ENCODE peak calls at places on chromosomes 13 and 19, in six cellular contexts. One of them, this sample, is unnamed.

GRCh38 chr13:43261018-43261417 is 237.6 kb downstream of the DNAJC15 start:
- DNase-seq in right cardiac atrium: no peak
- DNase-seq in heart left ventricle: no peak
- DNase-seq in uterus: no peak
- DNase-seq in CD8-positive, alpha-beta memory T cell: no peak
- DNase-seq in transverse colon: no peak
- DNase-seq in this sample: no peak

GRCh38 chr13:66036024-66036614 is 1194.0 kb downstream of the PCDH9 start:
- DNase-seq in CD8-positive, alpha-beta memory T cell: no peak
- DNase-seq in uterus: no peak
- DNase-seq in heart left ventricle: no peak
- DNase-seq in transverse colon: no peak
- DNase-seq in right cardiac atrium: no peak
- DNase-seq in this sample: no peak

GRCh38 chr19:1747285-1748114 is 5.8 kb upstream of the ONECUT3 start:
- DNase-seq in heart left ventricle: no peak
- DNase-seq in uterus: no peak
- DNase-seq in CD8-positive, alpha-beta memory T cell: no peak
- DNase-seq in transverse colon: no peak
- DNase-seq in right cardiac atrium: no peak
- DNase-seq in this sample: peak; percentile 84

GRCh38 chr19:11208526-11209471 is 11.5 kb upstream of the KANK2 start:
- DNase-seq in right cardiac atrium: peak; percentile 48
- DNase-seq in uterus: no peak
- DNase-seq in transverse colon: no peak
- DNase-seq in CD8-positive, alpha-beta memory T cell: no peak
- DNase-seq in heart left ventricle: no peak
- DNase-seq in this sample: no peak

GRCh38 chr19:10861118-10861651 is 10.2 kb upstream of the CARM1 start:
- DNase-seq in right cardiac atrium: no peak
- DNase-seq in heart left ventricle: no peak
- DNase-seq in transverse colon: peak; percentile 45
- DNase-seq in CD8-positive, alpha-beta memory T cell: no peak
- DNase-seq in uterus: no peak
- DNase-seq in this sample: peak; percentile 52

GRCh38 chr19:17402982-17403855 is 2.2 kb downstream of the BST2 start:
- DNase-seq in transverse colon: no peak
- DNase-seq in right cardiac atrium: peak; percentile 66
- DNase-seq in heart left ventricle: no peak
- DNase-seq in CD8-positive, alpha-beta memory T cell: no peak
- DNase-seq in uterus: no peak
- DNase-seq in this sample: no peak

GRCh38 chr19:45645631-45646344 is 6.6 kb upstream of the EML2 start:
- DNase-seq in heart left ventricle: peak; percentile 85
- DNase-seq in transverse colon: peak; percentile 85
- DNase-seq in right cardiac atrium: peak; percentile 92
- DNase-seq in uterus: peak; percentile 28
- DNase-seq in CD8-positive, alpha-beta memory T cell: peak; percentile 70
- DNase-seq in this sample: peak; percentile 75

GRCh38 chr19:38035515-38036495 is 128.8 kb downstream of the SIPA1L3 start:
- DNase-seq in uterus: no peak
- DNase-seq in right cardiac atrium: peak; percentile 56
- DNase-seq in CD8-positive, alpha-beta memory T cell: no peak
- DNase-seq in heart left ventricle: no peak
- DNase-seq in transverse colon: no peak
- DNase-seq in this sample: no peak

GRCh38 chr19:7386308-7386707 is 37.6 kb downstream of the ARHGEF18 start:
- DNase-seq in uterus: no peak
- DNase-seq in heart left ventricle: no peak
- DNase-seq in right cardiac atrium: no peak
- DNase-seq in transverse colon: no peak
- DNase-seq in CD8-positive, alpha-beta memory T cell: no peak
- DNase-seq in this sample: peak; percentile 65

GRCh38 chr13:113630296-113630695 is 27.7 kb downstream of the ATP4B start:
- DNase-seq in transverse colon: no peak
- DNase-seq in CD8-positive, alpha-beta memory T cell: no peak
- DNase-seq in uterus: no peak
- DNase-seq in right cardiac atrium: peak; percentile 20
- DNase-seq in heart left ventricle: no peak
- DNase-seq in this sample: peak; percentile 3

GRCh38 chr19:10291554-10292205 is 1.9 kb downstream of the ICAM5 start:
- DNase-seq in right cardiac atrium: no peak
- DNase-seq in transverse colon: no peak
- DNase-seq in heart left ventricle: no peak
- DNase-seq in CD8-positive, alpha-beta memory T cell: no peak
- DNase-seq in uterus: no peak
- DNase-seq in this sample: no peak

GRCh38 chr13:48761256-48761655 is 107.5 kb downstream of the CYSLTR2 start:
- DNase-seq in heart left ventricle: no peak
- DNase-seq in uterus: no peak
- DNase-seq in transverse colon: no peak
- DNase-seq in CD8-positive, alpha-beta memory T cell: no peak
- DNase-seq in right cardiac atrium: no peak
- DNase-seq in this sample: no peak

GRCh38 chr19:51824603-51825002 is 29.6 kb downstream of the FPR3 start:
- DNase-seq in heart left ventricle: no peak
- DNase-seq in transverse colon: no peak
- DNase-seq in CD8-positive, alpha-beta memory T cell: no peak
- DNase-seq in right cardiac atrium: no peak
- DNase-seq in uterus: no peak
- DNase-seq in this sample: no peak

GRCh38 chr13:36531746-36532486 is 99.6 kb downstream of the CCNA1 start:
- DNase-seq in uterus: no peak
- DNase-seq in CD8-positive, alpha-beta memory T cell: no peak
- DNase-seq in heart left ventricle: no peak
- DNase-seq in right cardiac atrium: no peak
- DNase-seq in transverse colon: no peak
- DNase-seq in this sample: no peak

GRCh38 chr13:81487151-81487550 is 1146.2 kb upstream of the SPRY2 start:
- DNase-seq in uterus: no peak
- DNase-seq in CD8-positive, alpha-beta memory T cell: no peak
- DNase-seq in heart left ventricle: no peak
- DNase-seq in right cardiac atrium: no peak
- DNase-seq in transverse colon: no peak
- DNase-seq in this sample: peak; percentile 58

GRCh38 chr13:109314101-109314500 is 472.3 kb downstream of the IRS2 start:
- DNase-seq in heart left ventricle: no peak
- DNase-seq in right cardiac atrium: no peak
- DNase-seq in uterus: no peak
- DNase-seq in CD8-positive, alpha-beta memory T cell: no peak
- DNase-seq in transverse colon: no peak
- DNase-seq in this sample: no peak

GRCh38 chr19:41702208-41702651 is 6.2 kb upstream of the CEACAM5 start:
- DNase-seq in right cardiac atrium: no peak
- DNase-seq in transverse colon: no peak
- DNase-seq in heart left ventricle: no peak
- DNase-seq in CD8-positive, alpha-beta memory T cell: no peak
- DNase-seq in uterus: no peak
- DNase-seq in this sample: no peak

GRCh38 chr19:39411006-39411831 is 1.2 kb upstream of the PLEKHG2 start:
- DNase-seq in CD8-positive, alpha-beta memory T cell: no peak
- DNase-seq in transverse colon: peak; percentile 86
- DNase-seq in uterus: peak; percentile 73
- DNase-seq in right cardiac atrium: peak; percentile 73
- DNase-seq in heart left ventricle: no peak
- DNase-seq in this sample: peak; percentile 67

GRCh38 chr19:583198-583967 is 6.3 kb upstream of the HCN2 start:
- DNase-seq in heart left ventricle: no peak
- DNase-seq in transverse colon: no peak
- DNase-seq in CD8-positive, alpha-beta memory T cell: no peak
- DNase-seq in uterus: no peak
- DNase-seq in right cardiac atrium: peak; percentile 40
- DNase-seq in this sample: no peak

GRCh38 chr19:19385900-19386339 is 19.6 kb upstream of the GATAD2A start:
- DNase-seq in right cardiac atrium: no peak
- DNase-seq in uterus: no peak
- DNase-seq in heart left ventricle: no peak
- DNase-seq in CD8-positive, alpha-beta memory T cell: peak; percentile 49
- DNase-seq in transverse colon: no peak
- DNase-seq in this sample: no peak
- H3K4me3 ChIP-seq in right cardiac atrium: peak overlapping the region; percentile 89
- H3K4me3 ChIP-seq in uterus: peak overlapping the region; percentile 84
- H3K4me3 ChIP-seq in heart left ventricle: peak overlapping the region; percentile 85
- H3K4me3 ChIP-seq in CD8-positive, alpha-beta memory T cell: peak overlapping the region; percentile 90
- H3K4me3 ChIP-seq in transverse colon: peak overlapping the region; percentile 81
- H3K4me3 ChIP-seq in this sample: peak overlapping the region; percentile 88

GRCh38 chr19:35714601-35715354 is 3.0 kb upstream of the KMT2B start:
- DNase-seq in uterus: no peak
- DNase-seq in heart left ventricle: no peak
- DNase-seq in transverse colon: no peak
- DNase-seq in right cardiac atrium: no peak
- DNase-seq in CD8-positive, alpha-beta memory T cell: no peak
- DNase-seq in this sample: no peak

GRCh38 chr19:35712529-35712909 is 5.3 kb upstream of the KMT2B start:
- DNase-seq in heart left ventricle: no peak
- DNase-seq in transverse colon: no peak
- DNase-seq in CD8-positive, alpha-beta memory T cell: no peak
- DNase-seq in right cardiac atrium: no peak
- DNase-seq in uterus: no peak
- DNase-seq in this sample: no peak

GRCh38 chr19:35715355-35715809 is 2.4 kb upstream of the KMT2B start:
- DNase-seq in right cardiac atrium: peak; percentile 52
- DNase-seq in heart left ventricle: no peak
- DNase-seq in CD8-positive, alpha-beta memory T cell: no peak
- DNase-seq in uterus: no peak
- DNase-seq in transverse colon: no peak
- DNase-seq in this sample: no peak

GRCh38 chr19:35712910-35713845 is 4.6 kb upstream of the KMT2B start:
- DNase-seq in transverse colon: peak; percentile 63
- DNase-seq in CD8-positive, alpha-beta memory T cell: peak; percentile 30
- DNase-seq in heart left ventricle: no peak
- DNase-seq in right cardiac atrium: peak; percentile 17
- DNase-seq in uterus: no peak
- DNase-seq in this sample: no peak

DNA sequence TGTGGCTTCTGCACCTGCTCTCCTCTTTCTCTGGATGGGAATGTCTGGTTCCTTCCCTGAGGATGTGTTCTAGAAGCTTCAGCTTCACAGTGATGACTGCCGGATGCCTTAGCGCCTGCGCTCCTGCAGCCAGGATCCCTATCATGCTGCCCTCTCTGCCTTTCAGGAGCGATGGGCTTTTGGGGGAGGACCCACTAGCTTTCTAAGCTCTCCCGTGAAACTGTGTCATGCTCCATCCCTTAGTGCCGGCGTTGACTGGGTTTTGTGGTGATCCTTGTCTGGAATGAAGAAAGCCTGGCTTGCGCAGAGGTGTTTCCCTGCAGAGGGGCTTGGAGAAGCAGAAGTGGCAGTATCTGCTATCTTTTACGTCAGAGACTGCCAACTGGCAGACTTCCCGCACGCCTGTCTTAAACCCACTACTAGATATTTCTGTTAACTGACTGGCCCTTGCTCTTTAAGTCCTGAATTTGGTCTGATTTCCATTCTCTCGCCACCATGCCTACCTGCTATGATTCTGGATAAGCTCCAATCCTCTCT is 3.8 kb upstream of the KMT2B start:
- DNase-seq in transverse colon: no peak
- DNase-seq in heart left ventricle: no peak
- DNase-seq in right cardiac atrium: no peak
- DNase-seq in uterus: no peak
- DNase-seq in CD8-positive, alpha-beta memory T cell: no peak
- DNase-seq in this sample: no peak
- H3K4me1 ChIP-seq in transverse colon: peaks cover 14% of the 10 kb centered on the region
- H3K4me1 ChIP-seq in heart left ventricle: peaks cover 11% of the 10 kb centered on the region
- H3K4me1 ChIP-seq in right cardiac atrium: peaks cover 3% of the 10 kb centered on the region
- H3K4me1 ChIP-seq in uterus: peaks cover 8% of the 10 kb centered on the region
- H3K4me1 ChIP-seq in CD8-positive, alpha-beta memory T cell: peaks cover 62% of the 10 kb centered on the region
- H3K4me1 ChIP-seq in this sample: peaks cover 8% of the 10 kb centered on the region

GRCh38 chr13:99968521-99969367 is 2.8 kb downstream of the ZIC5 start:
- DNase-seq in uterus: no peak
- DNase-seq in heart left ventricle: no peak
- DNase-seq in right cardiac atrium: no peak
- DNase-seq in CD8-positive, alpha-beta memory T cell: no peak
- DNase-seq in transverse colon: peak; percentile 45
- DNase-seq in this sample: peak; percentile 62
- H3K4me3 ChIP-seq in uterus: no peak overlapping the region
- H3K4me3 ChIP-seq in heart left ventricle: peak overlapping the region; percentile 39
- H3K4me3 ChIP-seq in right cardiac atrium: peak overlapping the region; percentile 49
- H3K4me3 ChIP-seq in CD8-positive, alpha-beta memory T cell: no peak overlapping the region
- H3K4me3 ChIP-seq in transverse colon: peak overlapping the region; percentile 6
- H3K4me3 ChIP-seq in this sample: peak overlapping the region; percentile 70

GRCh38 chr19:14495678-14496028 is 274 bp downstream of the GIPC1 start:
- DNase-seq in transverse colon: no peak
- DNase-seq in CD8-positive, alpha-beta memory T cell: no peak
- DNase-seq in heart left ventricle: no peak
- DNase-seq in right cardiac atrium: no peak
- DNase-seq in uterus: no peak
- DNase-seq in this sample: no peak

GRCh38 chr19:14494451-14494850 is 1.5 kb downstream of the GIPC1 start:
- DNase-seq in heart left ventricle: no peak
- DNase-seq in CD8-positive, alpha-beta memory T cell: no peak
- DNase-seq in uterus: no peak
- DNase-seq in transverse colon: no peak
- DNase-seq in right cardiac atrium: no peak
- DNase-seq in this sample: no peak

GRCh38 chr19:14496849-14497346 is 971 bp upstream of the GIPC1 start:
- DNase-seq in uterus: no peak
- DNase-seq in CD8-positive, alpha-beta memory T cell: no peak
- DNase-seq in heart left ventricle: no peak
- DNase-seq in right cardiac atrium: peak; percentile 2
- DNase-seq in transverse colon: no peak
- DNase-seq in this sample: no peak

GRCh38 chr19:14496029-14496848 is at the start of gene GIPC1:
- DNase-seq in uterus: peak; percentile 98
- DNase-seq in heart left ventricle: peak; percentile 97
- DNase-seq in transverse colon: peak; percentile 97
- DNase-seq in right cardiac atrium: peak; percentile 98
- DNase-seq in CD8-positive, alpha-beta memory T cell: peak; percentile 74
- DNase-seq in this sample: peak; percentile 99

DNA sequence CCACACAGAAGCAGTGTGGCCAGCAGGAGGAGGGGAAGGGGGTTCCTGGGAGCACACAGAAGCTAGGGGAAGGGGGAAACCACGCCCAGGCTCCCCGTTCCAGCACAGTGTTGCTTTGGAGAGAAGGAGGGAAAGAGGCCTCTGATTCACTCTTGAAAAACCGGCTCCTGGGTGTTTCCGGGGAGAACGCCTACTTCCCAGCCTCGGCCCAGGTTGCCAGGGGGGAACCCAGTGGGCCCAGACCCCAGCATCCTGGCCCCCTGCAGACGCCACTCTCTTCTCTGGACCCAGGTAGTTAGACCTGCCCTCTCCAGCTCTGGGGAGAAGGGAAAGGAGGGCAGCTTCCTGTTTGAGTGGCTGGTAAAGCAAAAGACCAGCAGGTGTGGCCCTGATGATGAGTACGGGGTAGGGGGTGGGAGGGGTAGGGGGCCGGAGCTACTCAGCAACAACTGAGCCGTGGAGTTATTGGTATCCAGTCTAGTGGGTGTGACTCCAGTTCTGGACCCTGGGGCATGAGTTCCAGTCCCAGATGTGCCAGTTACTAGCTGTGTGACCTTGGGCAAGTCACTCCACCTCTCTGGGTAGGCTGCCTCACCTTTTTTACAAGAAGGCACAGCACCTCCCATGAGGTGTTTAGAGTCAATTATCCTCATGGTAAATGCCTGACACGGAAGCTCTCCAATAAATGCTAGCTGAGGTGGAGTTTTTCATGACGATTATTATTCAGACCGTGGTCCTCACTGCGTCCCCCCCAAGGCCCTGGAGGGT is 833 bp downstream of the GIPC1 start:
- DNase-seq in CD8-positive, alpha-beta memory T cell: no peak
- DNase-seq in transverse colon: no peak
- DNase-seq in uterus: no peak
- DNase-seq in right cardiac atrium: no peak
- DNase-seq in heart left ventricle: no peak
- DNase-seq in this sample: no peak
- H3K4me1 ChIP-seq in CD8-positive, alpha-beta memory T cell: peaks cover 24% of the 10 kb centered on the region
- H3K4me1 ChIP-seq in transverse colon: peaks cover 33% of the 10 kb centered on the region
- H3K4me1 ChIP-seq in uterus: no peaks in the 10 kb centered on the region
- H3K4me1 ChIP-seq in right cardiac atrium: peaks cover 5% of the 10 kb centered on the region
- H3K4me1 ChIP-seq in heart left ventricle: peaks cover 6% of the 10 kb centered on the region
- H3K4me1 ChIP-seq in this sample: peaks cover 16% of the 10 kb centered on the region

GRCh38 chr19:35400773-35401100 is 29.9 kb downstream of the GPR42 start:
- DNase-seq in right cardiac atrium: no peak
- DNase-seq in heart left ventricle: no peak
- DNase-seq in CD8-positive, alpha-beta memory T cell: no peak
- DNase-seq in uterus: no peak
- DNase-seq in transverse colon: no peak
- DNase-seq in this sample: no peak
- H3K4me3 ChIP-seq in right cardiac atrium: no peak overlapping the region
- H3K4me3 ChIP-seq in heart left ventricle: no peak overlapping the region
- H3K4me3 ChIP-seq in CD8-positive, alpha-beta memory T cell: no peak overlapping the region
- H3K4me3 ChIP-seq in uterus: no peak overlapping the region
- H3K4me3 ChIP-seq in transverse colon: no peak overlapping the region
- H3K4me3 ChIP-seq in this sample: no peak overlapping the region

This sample was measured in Caco-2.